ENCODE peak calls at places on chromosome 13, in four cellular contexts. Y is HL-60, K is GM12878, W is K562. U is an unnamed sample.

GRCh38 chr13:40780822-40781401 is 8.5 kb upstream of the SLC25A15 start:
- DNase-seq in Y (no peak), W (peak), K (no peak), U (no peak)

GRCh38 chr13:113935081-113935511 is 38.8 kb downstream of the C13orf46 start:
- DNase-seq in K (no peak), Y (no peak), W (no peak), U (no peak)

GRCh38 chr13:80168089-80168850 is 172.7 kb downstream of the SPRY2 start:
- DNase-seq in K (no peak), Y (peak), W (no peak), U (no peak)

GRCh38 chr13:21333186-21333585 is 125.9 kb downstream of the ZDHHC20 start:
- DNase-seq in Y (no peak), K (no peak), W (no peak), U (no peak)

GRCh38 chr13:111323549-111323948 is 3.1 kb downstream of the TEX29 start:
- DNase-seq in W (no peak), Y (no peak), K (no peak), U (no peak)

GRCh38 chr13:19601749-19602725 is 31.4 kb upstream of the MPHOSPH8 start:
- DNase-seq in K (no peak), Y (peak), W (peak), U (peak)

GRCh38 chr13:32001769-32002168 is 29.8 kb upstream of the FRY start:
- DNase-seq in W (no peak), K (no peak), Y (no peak), U (no peak)

GRCh38 chr13:79833972-79834371 is 353.0 kb downstream of the NDFIP2 start:
- DNase-seq in K (no peak), Y (no peak), W (no peak), U (no peak)

GRCh38 chr13:107421028-107421427 is 794.3 kb downstream of the LIG4 start:
- DNase-seq in Y (no peak), K (no peak), W (no peak), U (no peak)

GRCh38 chr13:36438594-36439483 is 6.5 kb downstream of the CCNA1 start:
- DNase-seq in W (no peak), K (no peak), Y (no peak), U (no peak)

GRCh38 chr13:28820099-28821051 is at the start of gene MTUS2:
- DNase-seq in W (peak), K (no peak), Y (no peak), U (peak)

GRCh38 chr13:23828866-23829265 is 60.3 kb downstream of the MIPEP start:
- DNase-seq in K (no peak), W (no peak), Y (no peak), U (no peak)

GRCh38 chr13:75271851-75272250 is 210.1 kb downstream of the TBC1D4 start:
- DNase-seq in K (no peak), Y (no peak), W (no peak), U (no peak)

GRCh38 chr13:63420685-63421084 is 2005.0 kb upstream of the PCDH20 start:
- DNase-seq in Y (no peak), K (no peak), W (no peak), U (no peak)

GRCh38 chr13:63421113-63421512 is 2005.5 kb upstream of the PCDH20 start:
- DNase-seq in W (no peak), Y (no peak), K (no peak), U (no peak)

GRCh38 chr13:63427170-63427569 is 2011.5 kb upstream of the PCDH20 start:
- DNase-seq in Y (no peak), K (no peak), W (no peak), U (no peak)

GRCh38 chr13:63425131-63425530 is 2009.5 kb upstream of the PCDH20 start:
- DNase-seq in K (no peak), W (no peak), Y (no peak), U (no peak)
- TF ChIP-seq SPI1 in K (no peak), W (no peak), Y (no peak), U (no peak)

DNA sequence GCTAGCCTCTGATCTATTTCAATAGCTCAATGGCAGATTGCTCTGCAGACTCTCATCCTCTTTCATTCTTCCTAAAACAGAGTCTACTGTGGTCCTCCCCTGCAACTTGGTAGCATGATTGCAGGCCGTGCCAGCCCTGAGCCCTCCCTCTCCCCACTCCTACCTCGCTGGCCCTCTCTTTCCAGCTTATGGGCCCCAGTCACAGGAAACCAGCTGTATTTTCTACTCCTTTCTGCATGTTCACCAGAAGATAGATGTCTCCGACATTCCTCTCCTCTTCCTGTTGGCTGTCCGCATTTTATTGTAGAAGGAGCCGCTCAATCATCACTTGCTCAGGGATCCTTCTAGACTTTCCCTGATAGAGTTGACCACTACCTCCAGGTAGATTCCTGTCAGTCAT is 50.2 kb downstream of the SERP2 start:
- DNase-seq in K (no peak), W (no peak), Y (no peak), U (no peak)
- TF ChIP-seq POLR2AphosphoS5 in K (no peak), W (no peak), Y (no peak), U (no peak)

GRCh38 chr13:45744979-45745378 is 42.9 kb downstream of the CBY2 start:
- DNase-seq in K (no peak), Y (no peak), W (no peak), U (no peak)

GRCh38 chr13:45747071-45747470 is 45.0 kb downstream of the CBY2 start:
- DNase-seq in W (no peak), K (no peak), Y (peak), U (no peak)

GRCh38 chr13:45751882-45752281 is 49.8 kb downstream of the CBY2 start:
- DNase-seq in K (no peak), W (no peak), Y (no peak), U (no peak)

GRCh38 chr13:45750566-45750965 is 48.4 kb downstream of the CBY2 start:
- DNase-seq in Y (no peak), W (no peak), K (no peak), U (no peak)

DNA sequence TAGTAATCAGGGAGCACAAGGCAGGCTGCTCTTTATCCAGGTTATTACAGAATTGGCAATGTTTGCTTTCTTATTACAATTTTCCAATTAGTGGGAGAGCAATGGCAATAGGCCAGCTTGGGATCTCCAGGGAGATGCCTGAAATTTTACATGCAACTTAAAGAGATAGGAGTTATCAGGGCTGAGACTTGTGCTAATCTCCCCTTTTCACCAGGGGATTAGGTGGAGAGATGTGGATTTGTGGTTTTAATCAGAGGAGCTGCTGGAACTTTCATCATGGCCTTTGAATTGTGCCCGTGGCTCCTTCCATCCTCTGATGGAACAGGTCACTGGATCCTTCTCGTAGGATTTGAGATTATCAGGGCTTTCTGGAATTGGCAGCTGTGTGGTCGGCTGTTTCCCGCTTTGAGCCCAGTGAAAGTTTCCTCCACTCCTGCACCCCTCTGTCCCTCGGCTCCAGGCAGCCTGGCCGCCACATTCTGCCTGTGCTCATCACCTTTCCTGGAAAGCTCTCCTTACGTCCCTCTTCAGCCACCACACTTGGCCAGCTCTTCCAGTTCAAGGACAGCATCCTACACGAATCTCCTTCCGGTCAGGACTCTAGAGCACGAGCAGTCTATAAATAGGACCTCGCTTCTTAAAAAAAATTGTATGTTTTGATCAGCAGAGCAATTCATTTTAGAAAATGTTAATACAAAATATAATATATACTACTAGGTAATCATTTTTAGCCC is 47.1 kb downstream of the CBY2 start:
- DNase-seq in K (no peak), W (no peak), Y (no peak), U (no peak)
- TF ChIP-seq SPI1 in K (no peak), W (no peak), Y (no peak), U (no peak)

DNA sequence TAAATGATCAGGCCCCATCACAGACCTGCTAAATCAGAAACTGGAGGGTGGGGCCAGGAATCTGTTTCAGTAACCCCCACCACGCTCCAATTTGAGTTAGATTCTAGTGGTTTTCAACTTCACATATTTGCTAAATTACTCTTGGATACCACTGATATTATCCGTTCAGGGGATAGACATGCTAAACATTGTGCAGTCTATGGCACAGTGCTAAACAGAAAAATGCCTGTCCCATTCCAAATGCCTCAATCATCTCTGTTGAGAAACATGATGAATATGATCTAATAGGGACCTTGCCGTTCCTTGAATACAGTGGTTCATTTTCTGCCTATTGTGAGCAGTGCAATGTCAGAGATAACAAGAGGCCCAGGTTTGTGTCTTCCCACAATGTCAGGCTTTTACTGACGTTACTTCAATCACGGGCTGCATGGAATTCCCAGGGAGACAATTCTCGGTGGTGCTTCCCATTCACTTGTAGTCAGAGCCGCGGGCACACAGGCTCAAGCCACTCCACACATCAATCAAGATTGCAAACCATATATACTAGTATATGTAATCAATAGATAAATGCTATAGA is 52.7 kb downstream of the MYO16 start:
- DNase-seq in W (no peak), K (no peak), Y (no peak), U (no peak)
- TF ChIP-seq POLR2AphosphoS5 in W (no peak), K (no peak), Y (no peak), U (no peak)

GRCh38 chr13:70723732-70724131 is 615.5 kb upstream of the KLHL1 start:
- DNase-seq in W (no peak), K (no peak), Y (no peak), U (no peak)
- TF ChIP-seq SPI1 in W (no peak), K (no peak), Y (no peak), U (no peak)